ENCODE peak calls at places on chromosomes 3 and 15, in nine cellular contexts. Z is sigmoid colon, M is A549, P is HepG2, G is SK-N-SH, C is stomach, Y is esophagus muscularis mucosa, Q is tibial nerve, F is upper lobe of left lung. W is an unnamed sample.

GRCh38 chr3:52232279-52233107 is 6.5 kb downstream of the TWF2 start:
- DNase-seq in Y (no peak), C (no peak), F (no peak), P (no peak), G (no peak), Q (no peak), Z (no peak), M (no peak), W (no peak)

GRCh38 chr15:58221591-58222241 is 83.5 kb downstream of the AQP9 start:
- DNase-seq in C (peak; percentile 28), M (peak; percentile 72), Z (no peak), Q (no peak), F (no peak), G (peak; percentile 54), Y (no peak), P (peak; percentile 27), W (peak; percentile 18)

GRCh38 chr15:48363474-48363873 is 32.2 kb downstream of the DUT start:
- DNase-seq in M (no peak), F (no peak), Z (no peak), Q (no peak), C (no peak), Y (no peak), P (no peak), G (no peak), W (no peak)

GRCh38 chr3:114362815-114363214 is 69.0 kb downstream of the TIGIT start:
- DNase-seq in F (no peak), Q (no peak), P (peak; percentile 11), Y (no peak), C (no peak), G (peak; percentile 31), Z (no peak), M (peak; percentile 19), W (no peak)

GRCh38 chr3:171806200-171807128 is 3.8 kb downstream of the PLD1 start:
- DNase-seq in C (no peak), F (no peak), G (no peak), Z (no peak), Y (no peak), P (peak; percentile 95), M (peak; percentile 36), Q (no peak), W (no peak)

GRCh38 chr3:10983219-10983916 is 9.2 kb upstream of the SLC6A1 start:
- DNase-seq in Q (no peak), G (peak; percentile 78), Z (no peak), P (peak; percentile 25), M (peak; percentile 87), F (no peak), C (peak; percentile 28), Y (no peak), W (peak; percentile 13)

GRCh38 chr3:143634991-143635390 is 213.3 kb downstream of the SLC9A9 start:
- DNase-seq in P (no peak), Z (no peak), M (no peak), Y (no peak), G (no peak), Q (no peak), C (peak; percentile 49), F (no peak), W (peak; percentile 64)

GRCh38 chr15:89081878-89082277 is 6.4 kb upstream of the ABHD2 start:
- DNase-seq in Y (no peak), C (no peak), Q (no peak), G (no peak), Z (no peak), F (no peak), P (no peak), M (no peak), W (no peak)

GRCh38 chr15:81322708-81323253 is 1.2 kb downstream of the STARD5 start:
- DNase-seq in G (no peak), C (no peak), Y (no peak), F (no peak), Q (no peak), P (no peak), Z (no peak), M (no peak), W (peak; percentile 64)

GRCh38 chr15:96331141-96331941 is 841 bp downstream of the NR2F2 start:
- DNase-seq in P (no peak), M (no peak), Z (peak; percentile 76), F (peak; percentile 90), G (peak; percentile 76), C (no peak), Q (no peak), Y (no peak), W (no peak)

GRCh38 chr3:16137044-16137443 is 37.4 kb upstream of the GALNT15 start:
- DNase-seq in F (no peak), M (no peak), Z (no peak), Y (no peak), C (no peak), P (no peak), Q (no peak), G (no peak), W (no peak)

DNA sequence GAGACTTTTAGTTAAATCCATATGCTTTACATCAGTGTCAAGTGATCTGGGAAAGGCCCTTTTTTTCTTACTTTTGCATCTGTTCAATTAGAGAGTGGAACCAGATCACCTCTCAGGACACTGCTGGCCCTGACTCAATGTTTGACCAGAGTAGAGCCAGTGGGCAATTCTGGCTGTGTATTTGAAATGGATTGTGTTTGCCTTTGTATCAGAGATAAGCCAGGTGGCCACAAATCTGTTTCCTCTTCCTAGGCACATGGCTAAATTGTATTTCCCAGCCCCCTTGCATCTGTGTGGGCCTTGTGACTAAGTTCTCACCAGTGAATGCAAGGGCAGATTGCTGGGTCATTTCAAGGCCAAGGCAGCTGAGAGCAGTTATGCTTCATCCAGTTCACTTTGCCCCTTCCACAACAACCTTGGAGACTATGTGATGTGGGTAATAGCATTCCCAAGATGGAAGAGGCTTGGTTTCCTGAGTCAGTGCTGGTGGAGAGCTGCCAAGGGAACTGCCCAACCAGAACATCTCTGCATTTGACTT is 75.6 kb upstream of the CACNA2D3 start:
- DNase-seq in C (peak; percentile 71), M (no peak), P (no peak), Q (no peak), Y (no peak), F (no peak), G (peak; percentile 55), Z (no peak), W (no peak)
- TF ChIP-seq EP300 in C (no peak), M (no peak), P (no peak), Q (no peak), Y (no peak), F (no peak), G (no peak), Z (no peak), W (no peak)

GRCh38 chr3:105118905-105119304 is 247.8 kb upstream of the ALCAM start:
- DNase-seq in M (peak; percentile 9), Y (no peak), F (no peak), Z (no peak), P (no peak), C (no peak), Q (no peak), G (no peak), W (no peak)

GRCh38 chr3:105119801-105120340 is 246.8 kb upstream of the ALCAM start:
- DNase-seq in P (no peak), M (no peak), C (no peak), Y (no peak), F (no peak), G (no peak), Z (no peak), Q (no peak), W (no peak)
- TF ChIP-seq EP300 in P (no peak), M (no peak), C (no peak), Y (no peak), F (no peak), G (no peak), Z (no peak), Q (no peak), W (no peak)

GRCh38 chr3:178454714-178455113 is 81.5 kb upstream of the KCNMB2 start:
- DNase-seq in G (no peak), M (no peak), P (no peak), F (no peak), Z (peak; percentile 88), Y (no peak), C (no peak), Q (peak; percentile 16), W (peak; percentile 9)
- TF ChIP-seq EP300 in G (no peak), M (no peak), P (no peak), F (no peak), Z (no peak), Y (no peak), C (no peak), Q (no peak), W (no peak)

DNA sequence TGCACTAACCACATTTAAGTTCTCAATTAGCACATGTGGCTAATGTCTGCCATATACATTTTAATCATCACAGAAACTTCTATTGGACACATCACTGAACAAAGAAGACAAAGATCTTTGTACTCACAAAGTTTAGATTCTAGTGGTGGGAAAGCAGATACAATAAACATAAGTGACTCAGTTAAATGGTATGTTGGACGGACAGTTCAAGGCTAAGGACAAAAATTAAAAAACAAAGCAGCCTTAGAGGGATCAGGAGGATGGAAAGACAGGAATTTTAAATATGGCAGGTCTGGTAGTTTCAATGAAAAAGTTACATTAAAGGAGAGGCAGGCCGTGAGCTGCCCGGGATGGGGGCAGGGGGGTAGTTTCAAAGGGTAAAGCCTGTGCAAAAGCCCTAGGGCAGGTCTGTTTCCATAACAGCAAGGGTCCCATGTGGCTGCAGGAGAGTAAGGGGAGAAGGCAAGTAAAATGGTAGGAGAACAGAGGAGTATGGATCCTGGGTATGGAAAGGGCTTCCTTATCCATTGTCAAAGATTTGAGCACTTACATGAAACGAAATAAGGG is 220.7 kb downstream of the FHIT start:
- DNase-seq in G (no peak), P (peak; percentile 91), Z (no peak), M (no peak), C (no peak), Q (no peak), F (no peak), Y (no peak), W (no peak)
- TF ChIP-seq EP300 in G (no peak), P (peak; percentile 21), Z (no peak), M (no peak), C (no peak), Q (no peak), F (no peak), Y (no peak), W (no peak)

GRCh38 chr15:79050341-79050740 is 40.2 kb downstream of the RASGRF1 start:
- DNase-seq in Q (no peak), Z (no peak), G (no peak), Y (no peak), M (no peak), P (no peak), F (no peak), C (no peak), W (no peak)
- TF ChIP-seq EP300 in Q (no peak), Z (no peak), G (no peak), Y (no peak), M (no peak), P (no peak), F (no peak), C (no peak), W (no peak)

DNA sequence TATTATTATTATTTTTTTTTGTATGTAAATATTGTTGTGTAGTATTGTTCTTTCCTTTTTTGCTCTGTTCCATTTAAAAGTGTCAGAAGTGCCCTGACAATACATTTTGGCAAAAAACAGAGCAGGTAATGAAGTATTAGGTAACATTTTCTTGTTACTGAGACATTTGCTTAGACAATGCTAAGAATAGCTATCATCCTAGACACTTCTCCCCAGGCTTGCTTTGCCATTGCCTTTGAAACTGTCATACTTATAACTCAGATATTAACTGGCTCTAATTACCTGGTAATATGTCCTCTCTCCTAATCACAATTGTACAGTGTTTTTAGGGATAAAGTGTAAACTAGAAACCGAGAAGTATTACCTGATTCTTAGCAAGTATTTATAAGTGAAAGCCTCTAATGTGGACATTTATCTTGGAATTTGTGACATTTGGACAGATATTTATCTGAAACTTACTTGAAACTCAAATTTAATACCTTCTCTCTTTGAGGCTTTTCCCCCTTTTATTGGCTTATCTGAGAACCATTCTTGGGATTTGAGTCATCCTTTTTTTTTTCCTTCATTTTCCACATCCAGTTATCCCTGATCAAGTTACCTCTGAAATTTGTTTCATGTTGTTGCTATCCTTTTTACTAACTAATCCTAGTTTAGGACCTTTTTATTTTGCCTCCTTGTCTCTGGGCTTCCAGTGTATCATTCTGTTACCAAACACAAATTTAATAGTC is 13.1 kb downstream of the ARIH1 start:
- DNase-seq in M (no peak), Z (no peak), G (no peak), Q (no peak), C (no peak), P (no peak), F (no peak), Y (no peak), W (no peak)
- TF ChIP-seq EP300 in M (no peak), Z (no peak), G (peak; percentile 21), Q (no peak), C (no peak), P (no peak), F (no peak), Y (no peak), W (no peak)

W was measured in transverse colon.